ENCODE peak calls at places on chromosomes 11 and 22, in eight cellular contexts. G is GM12878, U is lower lobe of right lung, O is A549, R is stomach, W is MM.1S, L is HCT116, A is iPS DF 6.9. Q is an unnamed sample. For H3K4me1, the result is how much of the 10 kb centered on the place peaks cover.

GRCh38 chr11:18490319-18490718 is 34.7 kb downstream of the LDHAL6A start:
- DNase-seq in G (no peak), U (no peak), O (no peak), R (no peak), W (no peak), L (no peak), A (no peak), Q (no peak)

GRCh38 chr11:61065955-61066638 is 36.2 kb upstream of the CD5 start:
- DNase-seq in G (no peak), U (no peak), O (no peak), R (no peak), W (no peak), L (no peak), A (no peak), Q (no peak)

GRCh38 chr11:112277937-112278336 is 17.3 kb upstream of the PLET1 start:
- DNase-seq in G (no peak), U (no peak), O (no peak), R (no peak), W (no peak), L (no peak), A (no peak), Q (no peak)

GRCh38 chr11:75592699-75593098 is 30.6 kb downstream of the SERPINH1 start:
- DNase-seq in G (no peak), U (no peak), O (no peak), R (no peak), W (no peak), L (no peak), A (no peak), Q (peak)

GRCh38 chr11:125402436-125402835 is 93.6 kb downstream of the FEZ1 start:
- DNase-seq in G (no peak), U (no peak), O (no peak), R (no peak), W (no peak), L (no peak), A (no peak), Q (no peak)

GRCh38 chr22:49777569-49778250 is 50.0 kb downstream of the BRD1 start:
- DNase-seq in G (no peak), U (peak), O (no peak), R (no peak), W (no peak), L (no peak), A (no peak), Q (no peak)

GRCh38 chr22:37090920-37091688 is 18.4 kb downstream of the TMPRSS6 start:
- DNase-seq in G (no peak), U (no peak), O (no peak), R (no peak), W (no peak), L (no peak), A (no peak), Q (no peak)

GRCh38 chr11:20289732-20290131 is 73.8 kb upstream of the HTATIP2 start:
- DNase-seq in G (no peak), U (no peak), O (no peak), R (no peak), W (no peak), L (no peak), A (no peak), Q (no peak)

GRCh38 chr11:118851970-118852369 is 31.7 kb upstream of the CXCR5 start:
- DNase-seq in G (peak), U (no peak), O (no peak), R (no peak), W (peak), L (no peak), A (no peak), Q (no peak)

GRCh38 chr11:122202951-122203456 is 87.0 kb upstream of the BLID start:
- DNase-seq in G (no peak), U (peak), O (peak), R (peak), W (peak), L (peak), A (no peak), Q (peak)

GRCh38 chr11:118691926-118692830 is 12.7 kb upstream of the TREH start:
- DNase-seq in G (peak), U (no peak), O (no peak), R (no peak), W (peak), L (no peak), A (no peak), Q (no peak)

GRCh38 chr22:22182218-22182989 is 62.2 kb upstream of the VPREB1 start:
- DNase-seq in G (no peak), U (no peak), O (no peak), R (no peak), W (no peak), L (no peak), A (no peak), Q (no peak)

GRCh38 chr22:39267966-39268365 is 23.2 kb upstream of the PDGFB start:
- DNase-seq in G (no peak), U (no peak), O (no peak), R (no peak), W (no peak), L (no peak), A (no peak), Q (no peak)

GRCh38 chr22:39266398-39267030 is 21.7 kb upstream of the PDGFB start:
- DNase-seq in G (peak), U (no peak), O (no peak), R (no peak), W (peak), L (no peak), A (no peak), Q (no peak)

GRCh38 chr22:39265143-39265542 is 20.4 kb upstream of the PDGFB start:
- DNase-seq in G (no peak), U (no peak), O (no peak), R (no peak), W (no peak), L (no peak), A (no peak), Q (no peak)

GRCh38 chr22:39263626-39264025 is 18.8 kb upstream of the PDGFB start:
- DNase-seq in G (no peak), U (no peak), O (no peak), R (no peak), W (no peak), L (no peak), A (no peak), Q (no peak)

DNA sequence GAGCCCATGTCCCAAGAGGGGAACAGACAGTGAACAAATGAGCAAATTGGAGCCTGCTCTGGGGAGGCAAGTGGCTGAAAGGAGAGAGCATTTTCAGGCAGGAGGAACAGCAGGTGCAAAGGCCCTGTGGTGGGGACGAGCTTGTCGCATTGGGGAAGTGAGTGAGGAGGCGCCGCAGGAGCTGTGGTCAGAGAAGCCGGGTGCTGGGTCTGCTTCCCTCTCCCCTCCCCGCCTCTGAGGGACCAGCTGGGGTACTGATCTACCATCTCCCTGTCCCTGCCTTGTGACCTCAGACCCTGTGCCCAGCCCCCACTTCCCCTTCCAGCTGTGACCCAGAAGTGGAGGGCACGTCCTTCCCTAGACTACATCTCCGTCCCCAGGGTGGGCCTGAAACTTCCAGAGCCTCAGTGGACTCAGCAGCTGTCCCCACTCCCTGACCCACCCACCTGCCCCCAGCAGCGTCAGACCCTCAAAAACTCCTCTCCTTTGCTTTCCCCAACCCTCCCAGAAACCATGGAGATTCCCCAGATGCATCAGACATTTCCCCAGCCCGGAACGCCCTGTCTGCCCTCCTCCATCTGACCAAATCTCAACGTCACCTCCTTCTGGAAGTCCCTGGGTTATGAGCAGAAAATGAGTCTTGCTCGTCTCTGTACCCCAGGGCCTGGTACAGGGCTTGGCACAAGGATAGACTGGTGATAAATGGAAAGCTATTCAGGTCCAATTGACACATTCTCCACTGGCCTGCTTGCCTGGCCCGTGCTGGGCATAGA is 19.7 kb upstream of the PDGFB start:
- DNase-seq in G (no peak), U (peak), O (no peak), R (no peak), W (no peak), L (no peak), A (no peak), Q (no peak)
- H3K4me3 ChIP-seq in G (no peak), U (no peak), O (no peak), R (no peak), W (no peak), L (no peak), A (no peak), Q (no peak)

GRCh38 chr22:45576273-45576625 is 73.6 kb downstream of the FBLN1 start:
- DNase-seq in G (no peak), U (no peak), O (no peak), R (no peak), W (no peak), L (no peak), A (no peak), Q (no peak)
- H3K4me1 ChIP-seq in G (under half), U (under half), O (under half), R (under half), W (under half), L (under half), A (under half), Q (under half)

DNA sequence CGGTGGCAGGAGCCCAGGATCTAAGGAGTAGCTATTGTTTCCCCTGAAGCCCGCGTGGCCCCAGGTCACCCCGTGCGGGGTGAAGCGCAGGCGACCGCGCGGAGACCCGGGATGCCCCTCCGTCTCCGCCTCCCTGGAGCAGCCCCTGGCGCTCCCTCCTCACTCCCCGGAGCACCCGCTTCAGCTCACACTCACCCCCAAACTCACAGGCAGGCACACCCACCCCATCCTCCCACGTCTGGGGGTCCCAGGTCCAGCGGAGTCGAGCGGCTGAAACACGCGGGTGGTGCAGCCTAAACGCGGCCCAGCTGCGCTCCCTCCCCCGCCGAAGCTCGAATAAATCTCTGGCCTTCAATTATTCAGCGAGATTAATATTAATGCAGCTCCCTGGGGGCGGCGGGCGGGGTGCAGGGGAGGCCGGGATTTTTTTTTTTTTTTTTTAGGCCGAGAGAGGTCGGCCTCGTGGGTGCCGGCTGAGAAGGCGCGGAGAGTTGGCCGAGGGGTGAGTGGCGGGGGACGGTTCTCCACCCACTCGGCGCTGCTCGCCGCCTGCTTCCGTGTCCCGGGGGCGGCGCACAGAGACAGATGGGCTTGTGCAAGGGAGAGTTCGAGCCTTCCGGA is 465 bp upstream of the SLC1A2 start:
- DNase-seq in G (no peak), U (peak), O (no peak), R (no peak), W (no peak), L (no peak), A (no peak), Q (no peak)
- H3K4me3 ChIP-seq in G (no peak), U (peak), O (peak), R (peak), W (peak), L (no peak), A (peak), Q (peak)

DNA sequence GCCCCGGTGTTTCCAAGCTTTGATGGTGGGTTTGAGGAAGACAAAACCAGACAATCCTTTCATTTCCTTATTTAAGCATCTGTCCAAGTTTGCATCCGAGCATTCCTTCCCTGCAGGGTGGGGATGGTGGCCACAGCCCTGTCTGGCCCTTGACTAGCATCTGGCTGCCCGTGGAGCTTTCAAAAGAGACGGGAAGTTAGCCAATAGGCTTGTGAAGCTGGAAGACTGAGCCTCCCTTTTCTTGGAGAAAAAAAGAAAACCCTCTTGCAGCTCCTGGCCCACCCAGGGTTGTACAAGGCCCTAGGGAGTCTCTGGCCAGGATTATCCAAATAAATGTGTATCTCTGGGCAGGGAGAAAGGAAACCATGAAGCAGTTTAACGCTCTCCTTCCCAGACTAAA is 60.6 kb downstream of the MICAL2 start:
- DNase-seq in G (no peak), U (no peak), O (no peak), R (no peak), W (no peak), L (no peak), A (no peak), Q (no peak)
- H3K4me1 ChIP-seq in G (under half), U (under half), O (half or more), R (under half), W (under half), L (half or more), A (under half), Q (half or more)

DNA sequence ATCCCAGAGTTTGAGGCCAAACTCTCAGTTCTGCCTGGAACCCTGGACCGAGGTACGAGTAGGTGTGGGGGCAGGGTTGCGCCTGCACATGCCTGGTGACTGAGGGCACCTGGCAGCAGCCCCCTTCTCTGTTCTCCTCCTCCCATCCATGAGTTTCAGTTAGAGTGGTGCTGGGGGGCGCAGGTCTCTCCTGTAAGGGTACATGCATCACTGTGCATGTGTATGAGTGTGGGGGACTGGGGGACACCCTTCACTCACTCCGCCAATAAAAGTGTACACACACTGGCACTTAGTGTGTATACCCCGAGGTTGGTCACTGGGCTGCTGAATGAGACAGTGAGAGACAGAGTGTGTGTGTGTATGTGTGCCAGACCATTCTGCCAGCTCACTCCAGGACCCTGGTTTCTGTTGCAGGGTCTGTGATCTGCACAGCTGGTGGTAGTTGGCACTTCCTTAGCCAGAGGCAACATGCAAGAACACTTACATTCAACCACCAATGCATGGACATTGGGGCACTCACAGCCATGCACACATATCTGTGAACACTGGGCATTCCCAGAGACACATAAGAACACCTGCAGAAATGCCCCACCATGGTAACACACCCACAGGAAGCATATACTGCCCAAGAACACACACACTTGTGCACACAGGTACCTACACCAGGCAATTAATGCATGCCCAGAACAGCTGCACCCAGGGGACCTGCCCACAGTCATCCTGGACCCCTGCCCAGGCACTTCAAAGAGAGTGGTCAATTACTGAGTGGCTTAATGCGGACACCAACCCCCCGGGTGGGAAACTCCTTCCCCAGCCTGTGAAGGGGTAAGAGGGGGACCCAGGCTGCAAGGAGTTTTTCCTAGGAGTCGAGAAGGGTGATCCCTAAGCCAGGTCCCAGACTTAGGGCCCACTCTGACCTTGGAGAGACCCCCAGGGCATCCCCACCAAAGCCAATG is 1.2 kb upstream of the NRXN2 start:
- DNase-seq in G (no peak), U (no peak), O (no peak), R (no peak), W (no peak), L (no peak), A (no peak), Q (no peak)
- H3K4me3 ChIP-seq in G (peak), U (peak), O (peak), R (peak), W (no peak), L (no peak), A (no peak), Q (no peak)

DNA sequence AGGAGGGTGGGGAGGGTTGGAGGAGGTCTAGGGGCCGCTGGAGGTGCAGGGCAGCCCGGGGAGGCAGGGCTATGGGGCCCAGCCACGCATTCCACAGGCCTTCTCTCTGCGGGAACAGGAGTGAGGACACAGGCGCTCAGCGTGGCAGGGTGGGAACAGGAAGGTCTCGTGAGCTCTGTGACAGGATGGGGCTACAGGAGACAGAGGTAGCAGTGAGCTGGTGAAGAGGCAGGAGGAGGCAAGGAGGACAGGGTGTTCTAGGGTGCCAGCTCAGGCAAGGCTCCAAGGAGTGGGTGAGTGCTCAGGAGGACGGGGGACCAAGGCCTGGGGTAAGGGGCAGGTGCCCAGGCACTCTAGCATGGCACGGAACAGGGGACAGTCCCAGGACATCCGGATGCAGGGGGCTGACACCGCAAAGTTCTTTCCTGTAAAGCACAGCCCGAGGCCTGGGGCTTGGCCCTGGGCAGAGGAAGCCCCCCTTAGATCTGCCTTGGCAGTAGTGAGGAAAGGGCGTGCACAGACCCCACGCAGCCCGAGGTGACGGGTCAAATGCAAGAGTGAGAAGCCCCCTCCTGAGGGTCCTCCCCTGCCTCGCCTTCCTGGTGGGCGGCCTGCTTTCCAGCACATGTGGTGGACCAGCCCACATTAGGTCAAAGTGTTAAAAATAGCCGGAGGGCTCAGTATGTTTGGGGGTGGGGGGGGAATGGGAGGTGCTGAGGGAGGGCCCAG is 4.7 kb upstream of the NEAT1 start:
- DNase-seq in G (no peak), U (peak), O (no peak), R (peak), W (no peak), L (no peak), A (no peak), Q (no peak)
- H3K4me1 ChIP-seq in G (half or more), U (half or more), O (half or more), R (under half), W (under half), L (half or more), A (under half), Q (half or more)

GRCh38 chr11:46451759-46452158 is 60.2 kb upstream of the CHRM4 start:
- DNase-seq in G (no peak), U (no peak), O (no peak), R (no peak), W (no peak), L (no peak), A (no peak), Q (no peak)
- H3K4me3 ChIP-seq in G (no peak), U (no peak), O (no peak), R (no peak), W (no peak), L (no peak), A (no peak), Q (no peak)

GRCh38 chr11:35142481-35143207 is 3.7 kb downstream of the CD44 start:
- DNase-seq in G (no peak), U (no peak), O (no peak), R (no peak), W (peak), L (no peak), A (no peak), Q (no peak)
- H3K4me1 ChIP-seq in G (half or more), U (half or more), O (half or more), R (half or more), W (half or more), L (half or more), A (under half), Q (under half)

DNA sequence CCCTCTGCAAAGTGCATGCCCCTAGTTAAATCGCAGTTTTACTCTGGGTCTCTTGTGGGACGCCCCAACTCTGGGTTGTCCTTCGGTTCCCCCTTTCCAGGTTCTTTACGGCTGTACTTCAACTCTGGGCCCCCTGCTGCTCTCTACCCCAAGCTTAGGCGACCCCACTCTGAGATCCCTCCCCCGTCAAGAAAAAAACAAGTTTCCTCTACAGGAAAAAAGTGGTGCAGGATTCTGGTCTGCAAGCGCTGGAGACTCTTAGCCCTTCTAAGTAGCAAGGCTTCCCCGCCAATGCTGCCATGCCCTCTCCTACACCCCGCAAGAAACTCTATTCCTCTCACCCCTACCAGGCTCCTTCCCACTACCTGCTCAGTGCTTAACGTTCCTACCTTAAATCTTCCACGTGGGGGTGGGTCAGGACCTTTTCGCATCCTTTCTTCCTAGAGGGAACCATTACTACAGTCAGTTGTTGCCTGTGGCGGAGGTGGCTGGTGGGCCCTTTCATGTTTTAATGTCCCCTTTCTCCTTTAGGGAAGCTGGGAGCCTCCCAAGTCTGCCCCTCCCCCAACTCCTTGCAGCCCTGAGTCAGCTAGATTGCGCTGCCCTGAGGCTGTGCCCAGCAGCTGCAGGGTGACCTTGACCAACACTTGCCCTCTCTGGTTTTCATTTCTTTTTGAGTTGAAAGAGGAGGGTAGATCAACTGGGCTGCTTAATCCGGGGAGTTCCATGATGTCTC is 1.4 kb downstream of the NEFH start:
- DNase-seq in G (no peak), U (no peak), O (no peak), R (no peak), W (no peak), L (no peak), A (peak), Q (no peak)
- H3K4me3 ChIP-seq in G (no peak), U (peak), O (no peak), R (peak), W (no peak), L (no peak), A (peak), Q (no peak)